ENCODE peak calls at places on chromosomes 11 and 22, in six cellular contexts. V, H, M, I, Y and F are unnamed samples.

GRCh38 chr11:28585007-28585406 is 476.8 kb downstream of the METTL15 start:
- DNase-seq in I (peak; percentile 33), H (no peak), Y (no peak), V (no peak), M (no peak), F (no peak)

GRCh38 chr22:39144101-39144815 is 8.2 kb downstream of the CBX7 start:
- DNase-seq in Y (peak; percentile 89), I (peak; percentile 29), H (no peak), M (no peak), V (peak; percentile 53), F (no peak)

GRCh38 chr11:3103076-3103475 is 45.9 kb upstream of the CARS1 start:
- DNase-seq in Y (no peak), V (no peak), H (peak; percentile 34), I (no peak), M (no peak), F (no peak)

GRCh38 chr11:86761978-86762377 is 38.4 kb upstream of the PRSS23 start:
- DNase-seq in M (no peak), I (peak; percentile 61), V (no peak), H (no peak), Y (no peak), F (no peak)

GRCh38 chr11:10499452-10500262 is 41.3 kb downstream of the RNF141 start:
- DNase-seq in H (no peak), V (no peak), Y (no peak), I (no peak), M (no peak), F (no peak)

GRCh38 chr22:39299829-39300178 is 19.6 kb downstream of the RPL3 start:
- DNase-seq in I (no peak), V (no peak), H (no peak), Y (no peak), M (no peak), F (no peak)

GRCh38 chr11:75505966-75506692 is 19.6 kb downstream of the GDPD5 start:
- DNase-seq in M (no peak), H (peak; percentile 36), Y (no peak), V (no peak), I (no peak), F (peak; percentile 92)

GRCh38 chr11:127816959-127817358 is 770.4 kb downstream of the ETS1 start:
- DNase-seq in V (no peak), I (no peak), H (no peak), M (no peak), Y (peak; percentile 37), F (no peak)

GRCh38 chr22:46516638-46517037 is 20.8 kb downstream of the CELSR1 start:
- DNase-seq in I (no peak), V (no peak), M (no peak), H (no peak), Y (no peak), F (no peak)

GRCh38 chr11:107898270-107898669 is 30.0 kb upstream of the RAB39A start:
- DNase-seq in M (peak; percentile 6), I (peak; percentile 72), V (no peak), Y (peak; percentile 40), H (peak; percentile 43), F (no peak)

GRCh38 chr22:49765091-49765771 is 62.4 kb downstream of the BRD1 start:
- DNase-seq in Y (no peak), I (no peak), V (peak; percentile 25), H (peak; percentile 19), M (no peak), F (no peak)

GRCh38 chr11:64266339-64266738 is 15.0 kb downstream of the PLCB3 start:
- DNase-seq in Y (no peak), M (no peak), I (peak; percentile 20), H (no peak), V (no peak), F (no peak)

GRCh38 chr11:11169715-11170351 is 183.2 kb downstream of the CSNK2A3 start:
- DNase-seq in Y (no peak), H (no peak), I (no peak), M (no peak), V (no peak), F (no peak)

GRCh38 chr11:2837096-2837601 is 48.4 kb downstream of the CDKN1C start:
- DNase-seq in M (peak; percentile 46), I (peak; percentile 21), Y (no peak), H (peak; percentile 73), V (peak; percentile 78), F (no peak)

GRCh38 chr11:12681462-12681861 is 7.2 kb downstream of the TEAD1 start:
- DNase-seq in V (no peak), Y (no peak), M (no peak), I (no peak), H (no peak), F (no peak)

GRCh38 chr11:31500560-31500959 is 8.9 kb downstream of the IMMP1L start:
- DNase-seq in I (peak; percentile 54), M (no peak), H (no peak), Y (no peak), V (no peak), F (no peak)

GRCh38 chr11:103532133-103532788 is 423.0 kb downstream of the DYNC2H1 start:
- DNase-seq in Y (no peak), H (no peak), M (no peak), I (peak; percentile 81), V (no peak), F (no peak)

GRCh38 chr11:94737171-94737611 is 31.0 kb upstream of the AMOTL1 start:
- DNase-seq in Y (no peak), V (no peak), I (peak; percentile 8), H (no peak), M (no peak), F (no peak)

GRCh38 chr11:69215784-69216415 is 60.2 kb downstream of the SMIM38 start:
- DNase-seq in M (no peak), I (no peak), H (no peak), V (no peak), Y (no peak), F (no peak)

GRCh38 chr22:48574776-48575566 is 1252.7 kb downstream of the BRD1 start:
- DNase-seq in V (no peak), I (peak; percentile 3), H (peak; percentile 85), Y (peak; percentile 70), M (peak; percentile 88), F (peak; percentile 31)

GRCh38 chr11:61279934-61280656 is 15.0 kb downstream of the VWCE start:
- DNase-seq in M (no peak), I (no peak), H (no peak), V (no peak), Y (no peak), F (no peak)
- TF ChIP-seq CTCF in M (no peak), I (no peak), H (no peak), V (no peak), Y (no peak), F (no peak)

GRCh38 chr11:130830563-130830950 is 85.7 kb downstream of the SNX19 start:
- DNase-seq in I (no peak), M (no peak), V (no peak), Y (no peak), H (no peak), F (no peak)
- TF ChIP-seq CTCF in I (no peak), M (no peak), V (no peak), Y (no peak), H (no peak), F (no peak)

GRCh38 chr11:78620159-78620558 is 45.5 kb upstream of the NARS2 start:
- DNase-seq in V (no peak), M (no peak), I (no peak), H (no peak), Y (no peak), F (no peak)

GRCh38 chr11:78613053-78613813 is 38.6 kb upstream of the NARS2 start:
- DNase-seq in M (no peak), I (no peak), V (no peak), Y (no peak), H (no peak), F (no peak)

GRCh38 chr11:78615724-78616123 is 41.1 kb upstream of the NARS2 start:
- DNase-seq in H (no peak), Y (no peak), I (peak; percentile 12), M (no peak), V (no peak), F (no peak)
- TF ChIP-seq CTCF in H (no peak), Y (no peak), I (no peak), M (no peak), V (no peak), F (no peak)

GRCh38 chr22:20130319-20130718 is 1.3 kb upstream of the ZDHHC8 start:
- DNase-seq in H (no peak), Y (peak; percentile 47), M (no peak), I (no peak), V (no peak), F (no peak)
- TF ChIP-seq CTCF in H (no peak), Y (peak; percentile 54), M (no peak), I (no peak), V (no peak), F (no peak)

GRCh38 chr11:65432686-65433582 is 10.3 kb downstream of the NEAT1 start:
- DNase-seq in I (peak; percentile 72), M (no peak), V (no peak), Y (peak; percentile 37), H (no peak), F (no peak)
- TF ChIP-seq CTCF in I (peak; percentile 8), M (no peak), V (no peak), Y (peak; percentile 37), H (peak; percentile 35), F (peak; percentile 41)

GRCh38 chr11:67665537-67666302 is 8.7 kb downstream of the ALDH3B2 start:
- DNase-seq in V (no peak), I (no peak), H (peak; percentile 48), M (no peak), Y (no peak), F (peak; percentile 34)
- TF ChIP-seq CTCF in V (no peak), I (no peak), H (no peak), M (no peak), Y (peak; percentile 26), F (peak; percentile 5)

DNA sequence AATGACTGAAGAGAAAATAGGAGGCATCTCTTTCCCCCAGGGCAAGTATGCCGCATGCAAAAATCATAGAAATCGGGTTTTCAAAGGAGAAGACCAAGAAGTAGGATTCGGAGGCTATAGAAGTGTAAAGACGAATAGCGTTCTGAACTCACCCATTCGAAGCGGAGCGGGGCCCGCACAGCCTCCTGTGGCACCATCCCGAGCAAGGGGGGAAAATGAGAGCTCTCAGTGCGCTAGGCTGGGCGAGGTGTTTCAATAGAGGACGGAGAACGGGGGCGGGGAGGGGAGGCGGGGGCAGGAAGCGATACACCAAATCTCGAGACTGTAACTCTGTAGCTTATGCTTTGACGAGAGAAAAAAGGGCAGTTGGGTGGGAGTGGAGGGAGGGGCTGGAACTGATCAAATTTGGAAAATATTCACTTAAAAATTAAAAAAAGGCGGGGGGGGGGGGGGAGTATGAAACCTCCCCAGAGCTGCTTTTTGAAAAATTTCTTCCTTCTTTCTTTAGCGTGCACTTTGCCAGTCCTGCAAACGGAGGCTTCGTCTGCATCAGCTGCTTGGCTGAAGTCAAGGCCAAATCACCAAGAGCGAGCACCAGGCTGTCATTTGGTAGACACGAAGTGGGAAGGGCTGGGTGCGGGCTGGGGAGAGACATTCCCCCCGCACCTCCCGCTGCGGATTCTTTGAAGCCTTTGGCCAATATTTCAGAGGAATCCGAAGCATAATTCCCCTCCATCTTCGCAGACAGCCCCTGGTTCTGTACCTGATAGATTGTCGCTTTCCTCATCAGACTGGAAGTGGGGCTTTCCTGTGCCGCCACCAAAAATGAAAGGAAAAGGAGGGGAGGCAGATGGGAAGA is 15.6 kb downstream of the BLID start:
- DNase-seq in I (peak; percentile 80), M (peak; percentile 47), Y (no peak), V (peak; percentile 44), H (peak; percentile 36), F (no peak)
- TF ChIP-seq CTCF in I (no peak), M (no peak), Y (no peak), V (no peak), H (no peak), F (no peak)

DNA sequence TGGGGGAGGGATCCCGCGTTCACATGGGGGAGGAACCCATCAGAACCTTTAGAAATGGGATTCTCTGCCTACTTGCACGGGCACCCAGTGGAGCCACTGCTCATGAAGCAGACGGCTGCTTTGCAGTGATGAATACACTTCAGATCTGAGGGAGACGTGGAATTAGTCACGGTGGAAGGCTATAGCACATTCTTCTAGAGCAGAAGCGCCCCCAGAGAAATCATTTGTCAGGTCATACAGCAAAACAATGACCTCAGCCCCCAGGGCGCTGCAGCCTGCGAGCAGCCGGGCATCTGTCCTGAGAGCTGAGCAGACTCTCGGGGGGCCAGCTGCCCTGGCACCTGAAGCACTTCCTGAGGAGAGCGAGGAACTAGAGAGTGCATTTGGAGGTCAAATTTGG is 12.7 kb downstream of the TP53AIP1 start:
- DNase-seq in Y (no peak), V (no peak), M (no peak), I (no peak), H (no peak), F (no peak)
- TF ChIP-seq CTCF in Y (no peak), V (no peak), M (no peak), I (no peak), H (no peak), F (no peak)